ENCODE peak calls at places on chromosome 20, in five cellular contexts. S is mesenchymal stem cell, K is H9, M is H1, F is trophoblast cell. D is an unnamed sample.

GRCh38 chr20:53569606-53570307 is 23.9 kb downstream of the ZNF217 start:
- DNase-seq in S (no peak), K (peak), M (no peak), F (no peak), D (no peak)

GRCh38 chr20:3082306-3082951 is 2.1 kb downstream of the AVP start:
- DNase-seq in S (peak), K (no peak), M (no peak), F (peak), D (no peak)

GRCh38 chr20:3209946-3210317 is 634 bp downstream of the ITPA start:
- DNase-seq in S (peak), K (no peak), M (no peak), F (peak), D (no peak)

GRCh38 chr20:53262294-53262840 is 290.2 kb downstream of the TSHZ2 start:
- DNase-seq in S (no peak), K (no peak), M (no peak), F (peak), D (no peak)

GRCh38 chr20:12173333-12173732 is 255.6 kb downstream of the BTBD3 start:
- DNase-seq in S (no peak), K (no peak), M (no peak), F (no peak), D (no peak)

GRCh38 chr20:48709744-48710143 is 118.1 kb downstream of the PREX1 start:
- DNase-seq in S (no peak), K (no peak), M (no peak), F (no peak), D (no peak)

GRCh38 chr20:43379239-43379917 is 78.3 kb upstream of the SRSF6 start:
- DNase-seq in S (no peak), K (no peak), M (no peak), F (peak), D (no peak)

GRCh38 chr20:60283281-60283680 is 325.1 kb downstream of the CDH26 start:
- DNase-seq in S (no peak), K (no peak), M (no peak), F (no peak), D (no peak)

GRCh38 chr20:48850257-48850656 is 22.5 kb upstream of the PREX1 start:
- DNase-seq in S (no peak), K (no peak), M (no peak), F (no peak), D (no peak)

GRCh38 chr20:13788167-13788834 is 3.5 kb downstream of the NDUFAF5 start:
- DNase-seq in S (peak), K (peak), M (no peak), F (peak), D (peak)

GRCh38 chr20:43987531-43987930 is 72.9 kb downstream of the TOX2 start:
- DNase-seq in S (no peak), K (no peak), M (no peak), F (no peak), D (no peak)

GRCh38 chr20:19918965-19919329 is 98.2 kb upstream of the NAA20 start:
- DNase-seq in S (peak), K (no peak), M (no peak), F (no peak), D (no peak)

GRCh38 chr20:39568090-39568489 is 605.9 kb downstream of the DHX35 start:
- DNase-seq in S (no peak), K (no peak), M (no peak), F (no peak), D (no peak)

GRCh38 chr20:63529861-63530787 is 7.1 kb downstream of the PTK6 start:
- DNase-seq in S (no peak), K (no peak), M (no peak), F (no peak), D (no peak)

GRCh38 chr20:12700701-12701100 is 308.1 kb upstream of the SPTLC3 start:
- DNase-seq in S (no peak), K (peak), M (no peak), F (no peak), D (no peak)

GRCh38 chr20:52275243-52275817 is 83.8 kb upstream of the ZFP64 start:
- DNase-seq in S (peak), K (no peak), M (no peak), F (no peak), D (no peak)

GRCh38 chr20:25573288-25574251 is 11.8 kb downstream of the NINL start:
- DNase-seq in S (no peak), K (no peak), M (no peak), F (no peak), D (no peak)

GRCh38 chr20:4645621-4646020 is 76.1 kb upstream of the PRND start:
- DNase-seq in S (no peak), K (no peak), M (no peak), F (peak), D (no peak)

GRCh38 chr20:3084986-3085360 is 449 bp upstream of the AVP start:
- DNase-seq in S (no peak), K (no peak), M (no peak), F (no peak), D (no peak)

GRCh38 chr20:20606046-20606445 is 106.4 kb downstream of the RALGAPA2 start:
- DNase-seq in S (no peak), K (no peak), M (no peak), F (no peak), D (no peak)

GRCh38 chr20:37989601-37990001 is 43.7 kb downstream of the TTI1 start:
- DNase-seq in S (peak), K (no peak), M (no peak), F (peak), D (no peak)

GRCh38 chr20:39851459-39851858 is 837.6 kb downstream of the MAFB start:
- DNase-seq in S (peak), K (no peak), M (no peak), F (peak), D (no peak)

GRCh38 chr20:2133318-2134183 is 31.9 kb downstream of the STK35 start:
- DNase-seq in S (peak), K (no peak), M (no peak), F (peak), D (peak)

GRCh38 chr20:53291548-53291947 is 302.1 kb downstream of the ZNF217 start:
- DNase-seq in S (no peak), K (peak), M (peak), F (peak), D (no peak)

GRCh38 chr20:61881861-61882260 is 183.8 kb downstream of the TAF4 start:
- DNase-seq in S (no peak), K (no peak), M (no peak), F (no peak), D (no peak)

GRCh38 chr20:20410678-20411077 is 42.8 kb downstream of the INSM1 start:
- DNase-seq in S (no peak), K (peak), M (no peak), F (peak), D (peak)

GRCh38 chr20:62641749-62642665 is at the start of gene SLCO4A1:
- DNase-seq in S (no peak), K (peak), M (peak), F (peak), D (peak)

GRCh38 chr20:44264287-44264686 is 17.2 kb downstream of the GDAP1L1 start:
- DNase-seq in S (no peak), K (no peak), M (no peak), F (peak), D (no peak)

GRCh38 chr20:62921119-62921687 is 5.1 kb downstream of the DIDO1 start:
- DNase-seq in S (peak), K (peak), M (no peak), F (peak), D (peak)

GRCh38 chr20:61560361-61560853 is 308.3 kb downstream of the CDH4 start:
- DNase-seq in S (no peak), K (peak), M (peak), F (no peak), D (no peak)

GRCh38 chr20:43040427-43040826 is 149.3 kb downstream of the PTPRT start:
- DNase-seq in S (no peak), K (peak), M (peak), F (peak), D (peak)

GRCh38 chr20:51306521-51307358 is 235.8 kb downstream of the NFATC2 start:
- DNase-seq in S (peak), K (peak), M (peak), F (peak), D (peak)

GRCh38 chr20:43666376-43667328 is at the start of gene MYBL2:
- DNase-seq in S (peak), K (peak), M (peak), F (peak), D (peak)

GRCh38 chr20:8131598-8132014 is 460 bp upstream of the PLCB1 start:
- DNase-seq in S (no peak), K (no peak), M (no peak), F (no peak), D (no peak)
- H2BK120ac ChIP-seq in S (no peak), K (no peak), M (no peak), F (no peak), D (no peak)

GRCh38 chr20:34345426-34345757 is 17.7 kb upstream of the ITCH start:
- DNase-seq in S (no peak), K (no peak), M (no peak), F (no peak), D (no peak)
- H2BK12ac ChIP-seq in S (no peak), K (no peak), M (no peak), F (no peak), D (no peak)

GRCh38 chr20:32762754-32763201 is 593 bp downstream of the DNMT3B start:
- DNase-seq in S (peak), K (no peak), M (no peak), F (peak), D (no peak)
- H3K14ac ChIP-seq in S (no peak), K (peak), M (peak), F (peak), D (peak)

DNA sequence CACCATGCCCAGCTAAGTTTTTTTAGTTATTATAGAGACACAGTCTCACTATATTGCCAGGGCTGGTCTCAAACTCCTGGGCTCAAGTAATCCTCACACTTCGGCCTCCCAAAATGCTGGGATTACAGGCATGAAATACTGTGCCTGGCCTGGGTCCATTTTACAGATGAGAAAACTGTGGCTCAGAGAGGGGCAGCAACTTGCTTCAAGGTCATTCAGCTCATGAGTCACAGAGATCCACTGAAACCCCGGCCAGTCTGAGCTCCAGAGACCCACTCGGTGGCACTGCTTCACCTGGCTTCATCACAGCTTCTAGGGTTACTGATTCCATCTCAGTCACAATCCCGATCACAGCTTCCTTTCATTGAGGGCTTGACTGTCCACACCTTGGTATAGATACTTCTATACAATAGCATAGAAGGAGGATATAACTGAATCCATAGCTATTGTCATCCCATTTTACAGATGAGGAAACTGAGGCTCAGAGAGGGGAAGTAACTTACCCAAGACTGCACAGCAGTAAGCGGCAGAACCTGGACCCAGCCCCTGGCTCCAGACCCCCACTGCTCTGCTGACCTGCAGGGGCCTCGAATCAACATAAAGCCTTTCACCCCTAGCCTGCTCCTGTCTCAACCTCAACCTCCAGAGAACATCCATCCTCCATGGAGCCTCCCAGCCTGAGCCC is 11.8 kb downstream of the NOL4L start:
- DNase-seq in S (no peak), K (no peak), M (no peak), F (no peak), D (no peak)
- H2BK120ac ChIP-seq in S (peak), K (no peak), M (no peak), F (no peak), D (no peak)

GRCh38 chr20:15613530-15613929 is 959.7 kb downstream of the KIF16B start:
- DNase-seq in S (no peak), K (no peak), M (no peak), F (peak), D (no peak)

GRCh38 chr20:15616626-15617025 is 956.6 kb downstream of the KIF16B start:
- DNase-seq in S (no peak), K (no peak), M (no peak), F (peak), D (no peak)

GRCh38 chr20:15619341-15619740 is 953.9 kb downstream of the KIF16B start:
- DNase-seq in S (no peak), K (no peak), M (no peak), F (peak), D (no peak)

GRCh38 chr20:15619816-15620215 is 953.4 kb downstream of the KIF16B start:
- DNase-seq in S (no peak), K (no peak), M (no peak), F (peak), D (no peak)

GRCh38 chr20:15618912-15619311 is 954.3 kb downstream of the KIF16B start:
- DNase-seq in S (peak), K (no peak), M (no peak), F (peak), D (no peak)
- H2BK12ac ChIP-seq in S (no peak), K (no peak), M (no peak), F (no peak), D (no peak)